ENCODE peak calls at places on chromosomes 1 and 21, in five cellular contexts. Z is fibroblast of lung, N is heart left ventricle, V is endothelial cell of umbilical vein, R is BJ. M is an unnamed sample.

GRCh38 chr1:241356519-241357365 is at the start of gene RGS7:
- DNase-seq in R (no peak), V (peak), N (peak), Z (peak), M (peak)

GRCh38 chr1:234608720-234609527 is 1.1 kb downstream of the IRF2BP2 start:
- DNase-seq in N (peak), R (no peak), Z (peak), V (peak), M (peak)

GRCh38 chr1:7320661-7321060 is 450.4 kb upstream of the VAMP3 start:
- DNase-seq in R (no peak), Z (no peak), N (no peak), V (no peak), M (no peak)

GRCh38 chr1:99763956-99764355 is 2.5 kb downstream of the FRRS1 start:
- DNase-seq in R (no peak), Z (no peak), N (no peak), V (no peak), M (no peak)

GRCh38 chr1:175612286-175612685 is 131.1 kb downstream of the TNR start:
- DNase-seq in Z (no peak), V (no peak), R (no peak), N (no peak), M (peak)

GRCh38 chr1:212828395-212828794 is 19.1 kb downstream of the SPATA45 start:
- DNase-seq in Z (no peak), N (no peak), R (no peak), V (no peak), M (no peak)

GRCh38 chr1:228236744-228237143 is 28.9 kb downstream of the OBSCN start:
- DNase-seq in R (no peak), N (peak), Z (peak), V (peak), M (peak)

GRCh38 chr21:33199516-33200217 is 30.1 kb upstream of the IFNAR2 start:
- DNase-seq in R (peak), N (peak), Z (peak), V (peak), M (peak)

GRCh38 chr21:31710586-31710985 is 21.3 kb downstream of the SCAF4 start:
- DNase-seq in V (peak), N (no peak), R (peak), Z (peak), M (no peak)

GRCh38 chr1:67978988-67979516 is 71.4 kb downstream of the DIRAS3 start:
- DNase-seq in Z (peak), V (peak), N (no peak), R (peak), M (no peak)

GRCh38 chr1:217333939-217334338 is 297.0 kb downstream of the GPATCH2 start:
- DNase-seq in R (no peak), N (no peak), Z (peak), V (no peak), M (peak)

GRCh38 chr21:16072692-16073091 is 342.9 kb downstream of the USP25 start:
- DNase-seq in N (no peak), R (peak), Z (peak), V (no peak), M (no peak)

GRCh38 chr1:25996966-25997758 is 701 bp downstream of the PAFAH2 start:
- DNase-seq in Z (peak), R (no peak), V (peak), N (no peak), M (no peak)

GRCh38 chr1:94778808-94779207 is 41.3 kb upstream of the SLC44A3 start:
- DNase-seq in N (no peak), R (no peak), V (no peak), Z (no peak), M (no peak)

GRCh38 chr1:19447550-19447949 is 37.8 kb downstream of the CAPZB start:
- DNase-seq in N (no peak), V (no peak), R (no peak), Z (no peak), M (no peak)

GRCh38 chr1:97930472-97930871 is 9.6 kb upstream of the DPYD start:
- DNase-seq in R (no peak), V (no peak), N (no peak), Z (no peak), M (no peak)

GRCh38 chr1:184752656-184753055 is 2.0 kb downstream of the EDEM3 start:
- DNase-seq in Z (no peak), R (no peak), V (no peak), N (no peak), M (no peak)

GRCh38 chr1:48054246-48054645 is 57.1 kb upstream of the TRABD2B start:
- DNase-seq in Z (no peak), R (no peak), N (no peak), V (no peak), M (no peak)

GRCh38 chr1:22841142-22841541 is 130.5 kb downstream of the EPHB2 start:
- DNase-seq in R (no peak), V (no peak), N (no peak), Z (no peak), M (no peak)

GRCh38 chr1:182910143-182910542 is 42.8 kb downstream of the SHCBP1L start:
- DNase-seq in V (no peak), Z (no peak), N (no peak), R (no peak), M (peak)

GRCh38 chr1:187763976-187764375 is 935.2 kb downstream of the PLA2G4A start:
- DNase-seq in R (no peak), N (no peak), Z (no peak), V (peak), M (no peak)

GRCh38 chr1:41547336-41547735 is 62.9 kb upstream of the EDN2 start:
- DNase-seq in Z (no peak), V (no peak), N (no peak), R (no peak), M (no peak)

GRCh38 chr1:174967845-174968705 is 31.7 kb upstream of the CACYBP start:
- DNase-seq in Z (no peak), V (peak), N (no peak), R (no peak), M (no peak)

GRCh38 chr1:170729608-170730378 is 65.9 kb downstream of the PRRX1 start:
- DNase-seq in V (no peak), N (peak), R (no peak), Z (peak), M (no peak)

GRCh38 chr1:170734412-170735175 is 70.7 kb downstream of the PRRX1 start:
- DNase-seq in V (no peak), Z (peak), R (no peak), N (no peak), M (no peak)

GRCh38 chr1:170730443-170730842 is 66.5 kb downstream of the PRRX1 start:
- DNase-seq in V (peak), R (peak), Z (no peak), N (no peak), M (no peak)

GRCh38 chr1:170732262-170732595 is 68.3 kb downstream of the PRRX1 start:
- DNase-seq in Z (peak), V (no peak), R (no peak), N (no peak), M (no peak)

DNA sequence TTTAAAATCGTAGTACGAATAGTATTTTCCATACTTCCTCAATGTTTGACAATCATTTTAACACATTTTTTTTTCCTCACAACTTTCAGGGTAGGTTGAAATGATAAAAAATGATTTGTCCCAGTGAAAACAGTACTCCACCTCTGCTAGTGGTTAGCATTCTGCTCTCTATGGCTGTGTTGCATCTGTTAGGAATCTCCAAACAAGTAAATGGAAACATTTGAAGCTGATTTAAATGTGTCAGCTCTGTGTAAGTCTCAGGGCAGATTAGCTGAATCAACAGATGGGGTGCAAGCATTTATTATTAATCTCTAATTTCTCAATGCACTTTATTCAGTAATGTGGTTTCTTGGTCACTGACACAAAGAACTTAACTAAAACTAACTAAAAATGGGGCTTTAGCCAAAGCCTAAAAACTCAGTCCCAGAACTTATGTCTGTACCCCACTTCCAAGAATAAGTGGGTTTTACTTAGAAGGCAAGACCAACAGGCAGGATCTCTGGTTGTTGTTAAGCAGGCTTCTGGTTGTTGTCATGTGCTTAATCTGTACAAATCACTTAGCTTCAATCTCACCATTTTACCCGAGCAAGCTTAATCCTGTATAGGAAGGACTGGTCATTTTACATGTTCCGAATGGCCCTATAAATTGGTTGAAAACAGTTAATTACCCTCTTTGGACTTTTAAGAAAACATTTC is 67.8 kb downstream of the PRRX1 start:
- DNase-seq in N (no peak), R (no peak), V (no peak), Z (no peak), M (no peak)
- H3K4me3 ChIP-seq in N (no peak), R (no peak), V (no peak), Z (no peak), M (no peak)

GRCh38 chr1:110714419-110715107 is 39.8 kb upstream of the KCNA3 start:
- DNase-seq in R (no peak), N (no peak), V (no peak), Z (no peak), M (no peak)
- H3K4me3 ChIP-seq in R (no peak), N (no peak), V (no peak), Z (no peak), M (no peak)

DNA sequence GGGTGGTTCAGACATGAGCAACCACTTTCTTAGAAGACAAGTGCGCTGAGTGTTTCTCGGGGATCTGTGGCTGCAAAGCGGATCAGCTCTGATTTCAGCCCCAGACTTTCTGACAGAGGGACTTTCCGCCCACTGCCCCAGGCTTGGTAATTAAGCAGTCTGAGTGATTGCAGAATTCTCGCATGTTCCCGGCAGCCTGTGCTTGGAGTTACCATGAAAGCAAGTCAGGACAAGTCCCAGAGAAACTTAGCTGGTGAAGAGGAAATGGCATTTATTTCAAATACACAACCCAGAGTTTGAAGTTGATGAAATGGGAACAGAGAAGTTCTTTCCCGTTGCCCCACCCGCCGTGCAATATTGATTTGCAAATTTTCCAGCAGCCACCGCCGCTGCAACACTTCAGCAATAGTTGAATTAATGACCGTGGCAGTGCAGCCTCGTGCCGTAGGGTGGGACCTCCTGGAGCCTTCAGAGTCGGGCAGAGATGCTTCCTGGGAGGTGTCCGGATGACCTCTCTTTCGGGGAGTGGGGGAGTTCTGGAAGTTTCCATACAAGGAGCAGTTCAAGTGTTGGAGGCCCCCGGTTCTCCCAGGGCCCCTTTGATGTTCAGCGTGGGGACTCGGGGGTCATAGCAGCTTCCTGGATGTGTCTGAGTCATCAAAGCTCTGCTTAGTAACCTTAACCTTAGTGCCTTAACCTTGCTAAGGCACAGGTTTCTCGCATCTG is 134.7 kb downstream of the KAZN start:
- DNase-seq in R (no peak), V (no peak), N (no peak), Z (no peak), M (peak)
- H3K4me3 ChIP-seq in R (no peak), V (no peak), N (no peak), Z (no peak), M (peak)

GRCh38 chr1:9280015-9280860 is 12.5 kb upstream of the SPSB1 start:
- DNase-seq in V (peak), R (peak), Z (peak), N (no peak), M (peak)
- H3K4me3 ChIP-seq in V (no peak), R (no peak), Z (no peak), N (no peak), M (no peak)

GRCh38 chr1:230577537-230577936 is 64.7 kb upstream of the COG2 start:
- DNase-seq in Z (no peak), N (no peak), R (no peak), V (no peak), M (no peak)

GRCh38 chr1:230584660-230585059 is 57.6 kb upstream of the COG2 start:
- DNase-seq in N (no peak), V (no peak), R (no peak), Z (no peak), M (no peak)

GRCh38 chr1:230578621-230579020 is 63.7 kb upstream of the COG2 start:
- DNase-seq in R (no peak), V (no peak), N (no peak), Z (no peak), M (no peak)

GRCh38 chr1:230587056-230587455 is 55.2 kb upstream of the COG2 start:
- DNase-seq in R (no peak), N (no peak), V (no peak), Z (no peak), M (no peak)

GRCh38 chr1:230581446-230582079 is 60.7 kb upstream of the COG2 start:
- DNase-seq in V (no peak), N (no peak), Z (no peak), R (no peak), M (peak)
- H3K4me3 ChIP-seq in V (no peak), N (no peak), Z (no peak), R (no peak), M (no peak)

DNA sequence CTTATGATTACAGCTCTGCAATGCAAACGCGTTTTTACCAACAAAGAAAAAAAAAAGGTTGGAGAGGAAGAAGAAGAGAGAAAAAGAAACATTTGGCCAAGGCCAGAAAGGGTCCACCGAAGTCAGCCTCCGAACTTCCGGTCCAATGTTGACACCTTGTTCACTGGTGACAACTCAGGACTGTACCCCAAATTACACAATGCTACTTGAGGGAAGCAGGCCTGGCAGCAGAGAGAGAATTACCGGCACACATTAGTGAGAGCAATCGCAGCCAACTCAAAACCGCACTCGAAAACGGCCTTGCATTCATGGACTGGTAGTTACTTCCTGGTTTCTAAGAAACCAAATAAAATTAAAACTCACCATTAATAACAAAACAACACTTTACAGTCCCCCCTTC is 652.5 kb downstream of the KIF26B start:
- DNase-seq in Z (no peak), V (no peak), N (no peak), R (no peak), M (no peak)
- H3K4me3 ChIP-seq in Z (no peak), V (no peak), N (no peak), R (no peak), M (no peak)

GRCh38 chr1:150151291-150152181 is 1.8 kb downstream of the PLEKHO1 start:
- DNase-seq in V (no peak), R (no peak), N (peak), Z (no peak), M (no peak)

GRCh38 chr1:150150511-150151021 is 850 bp downstream of the PLEKHO1 start:
- DNase-seq in R (no peak), V (no peak), N (peak), Z (no peak), M (peak)

GRCh38 chr1:150152772-150153461 is 3.2 kb downstream of the PLEKHO1 start:
- DNase-seq in V (peak), N (no peak), Z (peak), R (no peak), M (no peak)

GRCh38 chr1:150154143-150154542 is 4.4 kb downstream of the PLEKHO1 start:
- DNase-seq in R (no peak), N (no peak), Z (no peak), V (no peak), M (no peak)

DNA sequence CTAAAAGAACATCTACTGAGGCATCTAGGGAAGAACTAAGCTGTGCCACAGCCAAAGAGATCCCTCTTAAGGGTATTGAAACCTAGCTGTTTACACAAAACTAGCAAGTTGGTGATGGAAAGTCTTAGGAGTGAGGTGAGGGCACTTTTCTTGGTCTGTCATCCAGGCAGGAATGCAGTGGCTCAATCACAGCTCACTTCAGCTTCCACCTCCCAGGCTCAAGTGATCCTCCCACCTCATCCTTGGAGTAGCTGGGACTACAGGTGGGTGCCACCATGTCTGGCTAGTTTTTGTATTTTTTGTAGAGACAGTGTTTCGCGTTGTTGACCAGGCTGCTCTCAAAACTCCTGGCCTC is 2.4 kb downstream of the PLEKHO1 start:
- DNase-seq in N (no peak), V (peak), Z (no peak), R (no peak), M (no peak)
- H3K4me3 ChIP-seq in N (peak), V (peak), Z (peak), R (no peak), M (peak)

GRCh38 chr1:244054924-244055263 is 3.8 kb downstream of the ZBTB18 start:
- DNase-seq in N (no peak), V (no peak), R (no peak), Z (no peak), M (no peak)

GRCh38 chr1:244054247-244054923 is 3.3 kb downstream of the ZBTB18 start:
- DNase-seq in N (no peak), Z (no peak), V (no peak), R (no peak), M (no peak)

GRCh38 chr1:244057474-244058385 is 6.6 kb downstream of the ZBTB18 start:
- DNase-seq in V (no peak), Z (no peak), N (no peak), R (no peak), M (no peak)

GRCh38 chr1:244053831-244054230 is 2.7 kb downstream of the ZBTB18 start:
- DNase-seq in N (no peak), R (no peak), V (no peak), Z (no peak), M (no peak)

GRCh38 chr1:244056602-244057001 is 5.5 kb downstream of the ZBTB18 start:
- DNase-seq in R (no peak), Z (no peak), N (no peak), V (no peak), M (no peak)
- H3K4me3 ChIP-seq in R (no peak), Z (no peak), N (no peak), V (no peak), M (no peak)